ENCODE peak calls at places on chromosomes 3 and 15, in four cellular contexts. One of them, this sample, is unnamed.

GRCh38 chr15:73244333-73244732 is 124.4 kb downstream of the HCN4 start:
- DNase-seq in activated naive CD4-positive, alpha-beta T cell: no peak
- DNase-seq in HS-27A: no peak
- DNase-seq in activated CD4-positive, alpha-beta T cell treated with anti-CD3 and anti-CD28 coated beads, Interleukin-2, amount 50 U/mL, for 1 hour: no peak
- DNase-seq in this sample: no peak

GRCh38 chr15:90650117-90650955 is 66.8 kb upstream of the BLM start:
- DNase-seq in activated naive CD4-positive, alpha-beta T cell: no peak
- DNase-seq in HS-27A: no peak
- DNase-seq in activated CD4-positive, alpha-beta T cell treated with anti-CD3 and anti-CD28 coated beads, Interleukin-2, amount 50 U/mL, for 1 hour: no peak
- DNase-seq in this sample: no peak

GRCh38 chr3:100954199-100954935 is 38.9 kb downstream of the ABI3BP start:
- DNase-seq in activated naive CD4-positive, alpha-beta T cell: no peak
- DNase-seq in HS-27A: no peak
- DNase-seq in activated CD4-positive, alpha-beta T cell treated with anti-CD3 and anti-CD28 coated beads, Interleukin-2, amount 50 U/mL, for 1 hour: no peak
- DNase-seq in this sample: no peak

GRCh38 chr3:171038342-171038741 is 11.8 kb upstream of the SLC2A2 start:
- DNase-seq in activated naive CD4-positive, alpha-beta T cell: no peak
- DNase-seq in HS-27A: no peak
- DNase-seq in activated CD4-positive, alpha-beta T cell treated with anti-CD3 and anti-CD28 coated beads, Interleukin-2, amount 50 U/mL, for 1 hour: no peak
- DNase-seq in this sample: no peak

GRCh38 chr3:12046406-12046805 is 42.2 kb downstream of the SYN2 start:
- DNase-seq in activated naive CD4-positive, alpha-beta T cell: no peak
- DNase-seq in HS-27A: no peak
- DNase-seq in activated CD4-positive, alpha-beta T cell treated with anti-CD3 and anti-CD28 coated beads, Interleukin-2, amount 50 U/mL, for 1 hour: no peak
- DNase-seq in this sample: no peak

GRCh38 chr15:76163429-76164020 is 103.7 kb downstream of the TMEM266 start:
- DNase-seq in activated naive CD4-positive, alpha-beta T cell: no peak
- DNase-seq in HS-27A: no peak
- DNase-seq in activated CD4-positive, alpha-beta T cell treated with anti-CD3 and anti-CD28 coated beads, Interleukin-2, amount 50 U/mL, for 1 hour: no peak
- DNase-seq in this sample: peak; percentile 42

GRCh38 chr15:66196565-66196964 is 57.0 kb downstream of the MEGF11 start:
- DNase-seq in activated naive CD4-positive, alpha-beta T cell: no peak
- DNase-seq in HS-27A: no peak
- DNase-seq in activated CD4-positive, alpha-beta T cell treated with anti-CD3 and anti-CD28 coated beads, Interleukin-2, amount 50 U/mL, for 1 hour: no peak
- DNase-seq in this sample: no peak

GRCh38 chr15:57827021-57827420 is 120.5 kb downstream of the POLR2M start:
- DNase-seq in activated naive CD4-positive, alpha-beta T cell: no peak
- DNase-seq in HS-27A: no peak
- DNase-seq in activated CD4-positive, alpha-beta T cell treated with anti-CD3 and anti-CD28 coated beads, Interleukin-2, amount 50 U/mL, for 1 hour: no peak
- DNase-seq in this sample: no peak

GRCh38 chr15:57752426-57752825 is 45.9 kb downstream of the POLR2M start:
- DNase-seq in activated naive CD4-positive, alpha-beta T cell: no peak
- DNase-seq in HS-27A: no peak
- DNase-seq in activated CD4-positive, alpha-beta T cell treated with anti-CD3 and anti-CD28 coated beads, Interleukin-2, amount 50 U/mL, for 1 hour: no peak
- DNase-seq in this sample: no peak

GRCh38 chr3:192090586-192090985 is 629.6 kb downstream of the PYDC2 start:
- DNase-seq in activated naive CD4-positive, alpha-beta T cell: no peak
- DNase-seq in HS-27A: peak; percentile 35
- DNase-seq in activated CD4-positive, alpha-beta T cell treated with anti-CD3 and anti-CD28 coated beads, Interleukin-2, amount 50 U/mL, for 1 hour: no peak
- DNase-seq in this sample: no peak

GRCh38 chr3:46127503-46127902 is 80.6 kb downstream of the CCR1 start:
- DNase-seq in activated naive CD4-positive, alpha-beta T cell: no peak
- DNase-seq in HS-27A: peak; percentile 80
- DNase-seq in activated CD4-positive, alpha-beta T cell treated with anti-CD3 and anti-CD28 coated beads, Interleukin-2, amount 50 U/mL, for 1 hour: no peak
- DNase-seq in this sample: no peak

GRCh38 chr3:64185436-64185835 is 39.8 kb downstream of the PRICKLE2 start:
- DNase-seq in activated naive CD4-positive, alpha-beta T cell: no peak
- DNase-seq in HS-27A: no peak
- DNase-seq in activated CD4-positive, alpha-beta T cell treated with anti-CD3 and anti-CD28 coated beads, Interleukin-2, amount 50 U/mL, for 1 hour: no peak
- DNase-seq in this sample: no peak

GRCh38 chr3:9014189-9014588 is 50.9 kb upstream of the RAD18 start:
- DNase-seq in activated naive CD4-positive, alpha-beta T cell: no peak
- DNase-seq in HS-27A: no peak
- DNase-seq in activated CD4-positive, alpha-beta T cell treated with anti-CD3 and anti-CD28 coated beads, Interleukin-2, amount 50 U/mL, for 1 hour: no peak
- DNase-seq in this sample: no peak

GRCh38 chr15:67125589-67126502 is 60.4 kb downstream of the SMAD3 start:
- DNase-seq in activated naive CD4-positive, alpha-beta T cell: no peak
- DNase-seq in HS-27A: peak; percentile 99
- DNase-seq in activated CD4-positive, alpha-beta T cell treated with anti-CD3 and anti-CD28 coated beads, Interleukin-2, amount 50 U/mL, for 1 hour: no peak
- DNase-seq in this sample: peak; percentile 66

GRCh38 chr3:111768076-111768475 is 91.0 kb upstream of the PHLDB2 start:
- DNase-seq in activated naive CD4-positive, alpha-beta T cell: no peak
- DNase-seq in HS-27A: no peak
- DNase-seq in activated CD4-positive, alpha-beta T cell treated with anti-CD3 and anti-CD28 coated beads, Interleukin-2, amount 50 U/mL, for 1 hour: no peak
- DNase-seq in this sample: no peak

GRCh38 chr3:192911293-192911692 is 6.4 kb downstream of the MB21D2 start:
- DNase-seq in activated naive CD4-positive, alpha-beta T cell: no peak
- DNase-seq in HS-27A: no peak
- DNase-seq in activated CD4-positive, alpha-beta T cell treated with anti-CD3 and anti-CD28 coated beads, Interleukin-2, amount 50 U/mL, for 1 hour: no peak
- DNase-seq in this sample: no peak

GRCh38 chr3:31908391-31909097 is 72.5 kb downstream of the OSBPL10 start:
- DNase-seq in activated naive CD4-positive, alpha-beta T cell: no peak
- DNase-seq in HS-27A: no peak
- DNase-seq in activated CD4-positive, alpha-beta T cell treated with anti-CD3 and anti-CD28 coated beads, Interleukin-2, amount 50 U/mL, for 1 hour: no peak
- DNase-seq in this sample: peak; percentile 33

GRCh38 chr15:77851696-77852095 is 219.0 kb upstream of the LINGO1 start:
- DNase-seq in activated naive CD4-positive, alpha-beta T cell: no peak
- DNase-seq in HS-27A: no peak
- DNase-seq in activated CD4-positive, alpha-beta T cell treated with anti-CD3 and anti-CD28 coated beads, Interleukin-2, amount 50 U/mL, for 1 hour: no peak
- DNase-seq in this sample: no peak

GRCh38 chr3:148958681-148959080 is 32.7 kb upstream of the GYG1 start:
- DNase-seq in activated naive CD4-positive, alpha-beta T cell: no peak
- DNase-seq in HS-27A: no peak
- DNase-seq in activated CD4-positive, alpha-beta T cell treated with anti-CD3 and anti-CD28 coated beads, Interleukin-2, amount 50 U/mL, for 1 hour: no peak
- DNase-seq in this sample: no peak

GRCh38 chr3:25594007-25594502 is 70.7 kb downstream of the TOP2B start:
- DNase-seq in activated naive CD4-positive, alpha-beta T cell: no peak
- DNase-seq in HS-27A: no peak
- DNase-seq in activated CD4-positive, alpha-beta T cell treated with anti-CD3 and anti-CD28 coated beads, Interleukin-2, amount 50 U/mL, for 1 hour: no peak
- DNase-seq in this sample: no peak

GRCh38 chr3:86929046-86929445 is 61.9 kb downstream of the VGLL3 start:
- DNase-seq in activated naive CD4-positive, alpha-beta T cell: no peak
- DNase-seq in HS-27A: no peak
- DNase-seq in activated CD4-positive, alpha-beta T cell treated with anti-CD3 and anti-CD28 coated beads, Interleukin-2, amount 50 U/mL, for 1 hour: no peak
- DNase-seq in this sample: no peak

GRCh38 chr3:3799173-3800075 is at the start of gene LRRN1:
- DNase-seq in activated naive CD4-positive, alpha-beta T cell: no peak
- DNase-seq in HS-27A: no peak
- DNase-seq in activated CD4-positive, alpha-beta T cell treated with anti-CD3 and anti-CD28 coated beads, Interleukin-2, amount 50 U/mL, for 1 hour: peak; percentile 4
- DNase-seq in this sample: peak; percentile 84

GRCh38 chr3:46858996-46859710 is 4.1 kb downstream of the MYL3 start:
- DNase-seq in activated naive CD4-positive, alpha-beta T cell: no peak
- DNase-seq in HS-27A: no peak
- DNase-seq in activated CD4-positive, alpha-beta T cell treated with anti-CD3 and anti-CD28 coated beads, Interleukin-2, amount 50 U/mL, for 1 hour: no peak
- DNase-seq in this sample: no peak

GRCh38 chr3:123290107-123290930 is 88.6 kb downstream of the SEC22A start:
- DNase-seq in activated naive CD4-positive, alpha-beta T cell: no peak
- DNase-seq in HS-27A: no peak
- DNase-seq in activated CD4-positive, alpha-beta T cell treated with anti-CD3 and anti-CD28 coated beads, Interleukin-2, amount 50 U/mL, for 1 hour: no peak
- DNase-seq in this sample: no peak

GRCh38 chr3:56915969-56916586 is 114.3 kb upstream of the ARHGEF3 start:
- DNase-seq in activated naive CD4-positive, alpha-beta T cell: peak; percentile 53
- DNase-seq in HS-27A: no peak
- DNase-seq in activated CD4-positive, alpha-beta T cell treated with anti-CD3 and anti-CD28 coated beads, Interleukin-2, amount 50 U/mL, for 1 hour: peak; percentile 62
- DNase-seq in this sample: no peak

GRCh38 chr3:191303596-191303995 is 25.6 kb upstream of the CCDC50 start:
- DNase-seq in activated naive CD4-positive, alpha-beta T cell: no peak
- DNase-seq in HS-27A: no peak
- DNase-seq in activated CD4-positive, alpha-beta T cell treated with anti-CD3 and anti-CD28 coated beads, Interleukin-2, amount 50 U/mL, for 1 hour: no peak
- DNase-seq in this sample: no peak

GRCh38 chr15:68666812-68667450 is 88.1 kb downstream of the CORO2B start:
- DNase-seq in activated naive CD4-positive, alpha-beta T cell: no peak
- DNase-seq in HS-27A: no peak
- DNase-seq in activated CD4-positive, alpha-beta T cell treated with anti-CD3 and anti-CD28 coated beads, Interleukin-2, amount 50 U/mL, for 1 hour: no peak
- DNase-seq in this sample: no peak

GRCh38 chr15:83911345-83911744 is 257.4 kb downstream of the ADAMTSL3 start:
- DNase-seq in activated naive CD4-positive, alpha-beta T cell: no peak
- DNase-seq in HS-27A: no peak
- DNase-seq in activated CD4-positive, alpha-beta T cell treated with anti-CD3 and anti-CD28 coated beads, Interleukin-2, amount 50 U/mL, for 1 hour: no peak
- DNase-seq in this sample: no peak

GRCh38 chr15:48928877-48929538 is 34.7 kb downstream of the SHC4 start:
- DNase-seq in activated naive CD4-positive, alpha-beta T cell: no peak
- DNase-seq in HS-27A: no peak
- DNase-seq in activated CD4-positive, alpha-beta T cell treated with anti-CD3 and anti-CD28 coated beads, Interleukin-2, amount 50 U/mL, for 1 hour: no peak
- DNase-seq in this sample: no peak

GRCh38 chr3:39177708-39178332 is 14.6 kb downstream of the XIRP1 start:
- DNase-seq in activated naive CD4-positive, alpha-beta T cell: peak; percentile 31
- DNase-seq in HS-27A: peak; percentile 80
- DNase-seq in activated CD4-positive, alpha-beta T cell treated with anti-CD3 and anti-CD28 coated beads, Interleukin-2, amount 50 U/mL, for 1 hour: peak; percentile 48
- DNase-seq in this sample: peak; percentile 87

GRCh38 chr3:151798476-151798875 is 15.4 kb upstream of the AADAC start:
- DNase-seq in activated naive CD4-positive, alpha-beta T cell: no peak
- DNase-seq in HS-27A: no peak
- DNase-seq in activated CD4-positive, alpha-beta T cell treated with anti-CD3 and anti-CD28 coated beads, Interleukin-2, amount 50 U/mL, for 1 hour: no peak
- DNase-seq in this sample: no peak